ENCODE peak calls at places on chromosomes 1 and 21, in six cellular contexts. J is spleen, E is heart left ventricle, X is gastrocnemius medialis, F is stomach, I is adrenal gland. T is an unnamed sample.
A peak's percentile ranks its signal among the peaks of the same experiment; 100 is the strongest.

GRCh38 chr1:215842905-215843304 is 275.8 kb downstream of the KCTD3 start:
- DNase-seq in J (no peak), E (no peak), X (no peak), F (no peak), I (no peak), T (no peak)

GRCh38 chr1:234921266-234922062 is 207.2 kb downstream of the TOMM20 start:
- DNase-seq in J (no peak), E (no peak), X (no peak), F (peak; percentile 75), I (peak; percentile 39), T (peak; percentile 75)

GRCh38 chr1:176754663-176755062 is 291.7 kb downstream of the PAPPA2 start:
- DNase-seq in J (no peak), E (no peak), X (no peak), F (no peak), I (no peak), T (no peak)

GRCh38 chr1:35797380-35797779 is 10.4 kb upstream of the AGO4 start:
- DNase-seq in J (no peak), E (no peak), X (no peak), F (no peak), I (no peak), T (no peak)

GRCh38 chr1:63205776-63206175 is 116.6 kb upstream of the FOXD3 start:
- DNase-seq in J (no peak), E (no peak), X (no peak), F (no peak), I (no peak), T (no peak)

GRCh38 chr21:34598931-34599400 is 15.9 kb downstream of the RCAN1 start:
- DNase-seq in J (no peak), E (no peak), X (no peak), F (no peak), I (no peak), T (no peak)

GRCh38 chr1:117368116-117369108 is 1.2 kb downstream of the MAN1A2 start:
- DNase-seq in J (no peak), E (no peak), X (no peak), F (no peak), I (no peak), T (no peak)

GRCh38 chr21:17688912-17689874 is 76.5 kb upstream of the BTG3 start:
- DNase-seq in J (peak; percentile 78), E (peak; percentile 36), X (no peak), F (peak; percentile 51), I (peak; percentile 14), T (peak; percentile 66)

GRCh38 chr1:184060316-184060715 is 8.8 kb downstream of the TSEN15 start:
- DNase-seq in J (no peak), E (no peak), X (no peak), F (no peak), I (no peak), T (no peak)

GRCh38 chr1:181806791-181807190 is 254.7 kb downstream of the ZNF648 start:
- DNase-seq in J (no peak), E (no peak), X (no peak), F (no peak), I (no peak), T (no peak)

GRCh38 chr1:153192697-153193096 is 10.5 kb upstream of the LELP1 start:
- DNase-seq in J (no peak), E (no peak), X (no peak), F (peak; percentile 29), I (no peak), T (no peak)

GRCh38 chr21:46322351-46323226 is 1.1 kb downstream of the C21orf58 start:
- DNase-seq in J (peak; percentile 88), E (no peak), X (no peak), F (no peak), I (no peak), T (no peak)

GRCh38 chr1:246037832-246038231 is 469.2 kb downstream of the SMYD3 start:
- DNase-seq in J (no peak), E (no peak), X (no peak), F (no peak), I (no peak), T (no peak)

GRCh38 chr1:34128186-34128889 is 36.7 kb downstream of the CSMD2 start:
- DNase-seq in J (no peak), E (no peak), X (no peak), F (no peak), I (no peak), T (no peak)

GRCh38 chr1:188689542-188689941 is 1788.1 kb downstream of the BRINP3 start:
- DNase-seq in J (no peak), E (no peak), X (no peak), F (no peak), I (no peak), T (no peak)

GRCh38 chr21:37660709-37661108 is 255.5 kb downstream of the KCNJ6 start:
- DNase-seq in J (no peak), E (no peak), X (no peak), F (no peak), I (no peak), T (no peak)

GRCh38 chr1:22676916-22677601 is 24.0 kb downstream of the C1QB start:
- DNase-seq in J (no peak), E (no peak), X (no peak), F (no peak), I (no peak), T (no peak)

GRCh38 chr1:198726455-198726854 is 87.6 kb downstream of the PTPRC start:
- DNase-seq in J (no peak), E (no peak), X (no peak), F (no peak), I (no peak), T (no peak)

GRCh38 chr1:83632906-83633305 is 366.0 kb downstream of the TTLL7 start:
- DNase-seq in J (no peak), E (no peak), X (no peak), F (no peak), I (no peak), T (no peak)

GRCh38 chr1:232381676-232382075 is 248.3 kb downstream of the SIPA1L2 start:
- DNase-seq in J (no peak), E (no peak), X (no peak), F (no peak), I (no peak), T (no peak)

GRCh38 chr21:45292399-45293213 is 4.9 kb upstream of the POFUT2 start:
- DNase-seq in J (peak; percentile 94), E (peak; percentile 87), X (peak; percentile 56), F (peak; percentile 84), I (peak; percentile 90), T (peak; percentile 91)

GRCh38 chr1:245583081-245583480 is 428.3 kb downstream of the KIF26B start:
- DNase-seq in J (no peak), E (no peak), X (no peak), F (no peak), I (no peak), T (peak; percentile 11)

GRCh38 chr1:15718199-15718601 is 17.9 kb upstream of the SLC25A34 start:
- DNase-seq in J (no peak), E (no peak), X (peak; percentile 81), F (peak; percentile 55), I (peak; percentile 49), T (no peak)

GRCh38 chr1:99820546-99820945 is 29.6 kb upstream of the AGL start:
- DNase-seq in J (no peak), E (no peak), X (no peak), F (no peak), I (no peak), T (no peak)

GRCh38 chr1:161038523-161039153 is at the start of gene TSTD1:
- DNase-seq in J (peak; percentile 96), E (peak; percentile 58), X (no peak), F (peak; percentile 80), I (peak; percentile 69), T (peak; percentile 72)

GRCh38 chr1:78280626-78281025 is 210.1 kb upstream of the PTGFR start:
- DNase-seq in J (no peak), E (no peak), X (no peak), F (no peak), I (no peak), T (no peak)

GRCh38 chr1:162844153-162844552 is 16.8 kb downstream of the CCDC190 start:
- DNase-seq in J (no peak), E (no peak), X (no peak), F (no peak), I (no peak), T (no peak)

GRCh38 chr1:30734106-30734505 is 10.7 kb upstream of the MATN1 start:
- DNase-seq in J (no peak), E (no peak), X (no peak), F (no peak), I (no peak), T (no peak)

GRCh38 chr1:53734650-53735211 is 4.2 kb downstream of the GLIS1 start:
- DNase-seq in J (no peak), E (no peak), X (no peak), F (no peak), I (no peak), T (no peak)

GRCh38 chr1:167629681-167630567 is at the start of gene RCSD1:
- DNase-seq in J (peak; percentile 95), E (peak; percentile 80), X (no peak), F (peak; percentile 47), I (peak; percentile 33), T (no peak)
- TF ChIP-seq POLR2A in J (peak; percentile 21), E (no peak), X (peak; percentile 37), F (no peak), I (no peak), T (no peak)

GRCh38 chr1:147762233-147763024 is 2.0 kb upstream of the GJA5 start:
- DNase-seq in J (no peak), E (no peak), X (no peak), F (no peak), I (no peak), T (no peak)
- H3K4me3 ChIP-seq in J (no peak overlapping the region), E (no peak overlapping the region), X (no peak overlapping the region), F (no peak overlapping the region), I (no peak overlapping the region), T (no peak overlapping the region)

DNA sequence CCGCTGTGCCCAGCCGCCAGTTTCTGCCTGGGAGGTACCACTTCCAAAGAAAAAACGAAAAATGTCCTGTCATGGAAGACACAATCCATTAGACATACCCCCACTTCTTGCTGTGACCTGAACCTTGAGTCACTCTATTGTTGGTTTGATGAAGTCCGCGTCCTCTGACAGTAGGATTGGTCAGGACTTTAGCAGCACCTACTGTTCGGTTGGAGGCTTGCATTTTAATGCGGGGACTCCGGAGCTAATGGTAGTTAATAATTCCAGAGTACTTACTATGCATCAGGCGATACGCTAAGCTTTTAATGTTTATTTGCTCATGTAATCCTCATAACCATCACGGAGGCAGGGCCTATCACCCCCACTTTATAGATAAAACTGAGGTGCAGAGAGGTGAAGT is 7.9 kb upstream of the ELF3 start:
- DNase-seq in J (no peak), E (no peak), X (no peak), F (no peak), I (no peak), T (no peak)
- TF ChIP-seq CTCF in J (no peak), E (no peak), X (no peak), F (no peak), I (no peak), T (no peak)

GRCh38 chr1:25031966-25032667 is 102.0 kb upstream of the RUNX3 start:
- DNase-seq in J (peak; percentile 84), E (peak; percentile 34), X (no peak), F (peak; percentile 81), I (no peak), T (no peak)
- TF ChIP-seq POLR2A in J (no peak), E (no peak), X (no peak), F (no peak), I (no peak), T (no peak)

DNA sequence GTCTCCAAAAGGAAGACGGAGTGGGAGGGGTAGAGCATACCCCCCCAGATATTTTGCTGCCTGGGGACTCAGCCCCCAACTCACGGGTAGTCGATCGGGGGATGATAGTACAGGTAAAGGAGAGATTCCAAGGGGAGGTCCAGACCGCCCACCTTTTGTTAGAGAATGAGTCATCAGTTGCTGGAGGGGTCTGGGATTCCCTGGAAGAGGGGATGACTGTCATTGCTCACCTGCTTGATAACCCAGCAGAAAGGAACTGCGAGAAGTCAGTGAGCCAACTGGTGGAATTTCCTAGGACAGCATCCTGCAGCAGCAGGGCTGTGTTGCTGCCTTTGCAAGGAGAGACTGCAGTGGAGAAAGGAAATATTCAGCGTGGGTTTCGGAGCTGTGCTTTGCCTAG is 64.4 kb downstream of the MACF1 start:
- DNase-seq in J (no peak), E (no peak), X (no peak), F (no peak), I (no peak), T (no peak)
- H3K4me3 ChIP-seq in J (peak overlapping the region; percentile 23), E (peak overlapping the region; percentile 51), X (no peak overlapping the region), F (peak overlapping the region; percentile 39), I (no peak overlapping the region), T (peak overlapping the region; percentile 39)

T was measured in suprapubic skin.